ENCODE peak calls at places on chromosomes 5 and 9, in nine cellular contexts. E is right lobe of liver; G is HepG2; I is GM23338; U is CD8-positive, alpha-beta T cell; F is A549; R is cardiac muscle cell; N is psoas muscle; H is left ventricle myocardium inferior. D is an unnamed sample.
A peak's percentile ranks its signal among the peaks of the same experiment; 100 is the strongest.

GRCh38 chr5:124901081-124901480 is 154.6 kb upstream of the ZNF608 start:
- DNase-seq in E (no peak), G (no peak), I (no peak), U (no peak), F (no peak), R (no peak), N (no peak), H (no peak), D (no peak)

GRCh38 chr5:113123563-113123962 is 147.0 kb downstream of the DCP2 start:
- DNase-seq in E (no peak), G (peak; percentile 13), I (peak; percentile 69), U (no peak), F (peak; percentile 29), R (peak; percentile 88), N (no peak), H (no peak), D (no peak)

GRCh38 chr9:8872802-8873201 is 1073.2 kb upstream of the DMAC1 start:
- DNase-seq in E (no peak), G (no peak), I (no peak), U (no peak), F (no peak), R (no peak), N (no peak), H (no peak), D (no peak)

GRCh38 chr5:171600736-171601265 is 181.4 kb downstream of the FGF18 start:
- DNase-seq in E (peak; percentile 49), G (no peak), I (no peak), U (no peak), F (no peak), R (no peak), N (peak; percentile 43), H (peak; percentile 42), D (no peak)

GRCh38 chr5:66358741-66359140 is 214.6 kb downstream of the SREK1 start:
- DNase-seq in E (no peak), G (no peak), I (no peak), U (no peak), F (no peak), R (no peak), N (no peak), H (no peak), D (no peak)

GRCh38 chr5:178626484-178627258 is at the start of gene CLK4:
- DNase-seq in E (peak; percentile 97), G (peak; percentile 78), I (peak; percentile 96), U (peak; percentile 98), F (peak; percentile 96), R (peak; percentile 97), N (peak; percentile 96), H (peak; percentile 96), D (peak; percentile 98)

GRCh38 chr5:90191352-90192045 is 218.1 kb downstream of the CETN3 start:
- DNase-seq in E (no peak), G (no peak), I (no peak), U (no peak), F (no peak), R (no peak), N (no peak), H (no peak), D (no peak)

GRCh38 chr9:10251490-10251889 is 361.3 kb downstream of the PTPRD start:
- DNase-seq in E (no peak), G (peak; percentile 2), I (no peak), U (no peak), F (no peak), R (no peak), N (no peak), H (no peak), D (peak; percentile 61)

GRCh38 chr5:109655841-109656240 is 33.9 kb upstream of the MAN2A1 start:
- DNase-seq in E (no peak), G (no peak), I (no peak), U (no peak), F (no peak), R (no peak), N (no peak), H (no peak), D (no peak)

GRCh38 chr9:137461663-137462395 is 2.7 kb upstream of the NSMF start:
- DNase-seq in E (peak; percentile 51), G (no peak), I (peak; percentile 92), U (peak; percentile 94), F (peak; percentile 81), R (peak; percentile 59), N (peak; percentile 51), H (no peak), D (peak; percentile 51)

GRCh38 chr9:4538621-4539020 is 48.4 kb downstream of the SLC1A1 start:
- DNase-seq in E (no peak), G (no peak), I (no peak), U (no peak), F (no peak), R (no peak), N (no peak), H (no peak), D (no peak)

GRCh38 chr9:86925686-86926085 is 21.6 kb downstream of the GAS1 start:
- DNase-seq in E (no peak), G (no peak), I (no peak), U (no peak), F (no peak), R (no peak), N (no peak), H (no peak), D (no peak)

GRCh38 chr5:129899454-129899853 is 4.8 kb upstream of the CHSY3 start:
- DNase-seq in E (no peak), G (no peak), I (no peak), U (no peak), F (peak; percentile 19), R (no peak), N (no peak), H (no peak), D (no peak)

GRCh38 chr9:7533376-7534090 is 266.0 kb downstream of the DMAC1 start:
- DNase-seq in E (no peak), G (no peak), I (no peak), U (no peak), F (no peak), R (no peak), N (no peak), H (no peak), D (no peak)

GRCh38 chr5:145938699-145939531 is 2.5 kb downstream of the SH3RF2 start:
- DNase-seq in E (no peak), G (no peak), I (no peak), U (no peak), F (no peak), R (no peak), N (no peak), H (no peak), D (no peak)

DNA sequence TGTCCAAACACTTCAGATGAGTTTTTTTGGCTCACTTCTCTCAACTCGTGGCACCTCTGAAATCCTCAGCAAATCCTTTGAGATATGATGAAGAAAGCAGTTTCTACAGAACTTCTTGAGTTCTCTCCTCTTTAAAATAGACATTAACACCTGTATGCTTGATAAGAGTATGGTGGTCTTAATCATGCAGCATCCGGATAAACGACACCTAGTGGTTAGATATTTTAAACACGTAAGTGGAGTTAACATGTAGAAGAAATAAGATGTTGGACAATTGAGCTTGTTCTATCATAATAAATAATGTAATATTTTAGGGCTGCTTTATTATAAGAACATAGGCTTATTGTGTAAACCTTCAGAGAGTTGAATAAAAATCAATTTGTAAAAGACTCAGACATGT is 324.8 kb downstream of the CYLC2 start:
- DNase-seq in E (no peak), G (no peak), I (no peak), U (no peak), F (peak; percentile 12), R (no peak), N (no peak), H (no peak), D (peak; percentile 13)
- TF ChIP-seq CTCF in E (no peak), G (no peak), I (no peak), U (no peak), F (no peak), R (no peak), N (no peak), H (no peak), D (peak; percentile 10)

DNA sequence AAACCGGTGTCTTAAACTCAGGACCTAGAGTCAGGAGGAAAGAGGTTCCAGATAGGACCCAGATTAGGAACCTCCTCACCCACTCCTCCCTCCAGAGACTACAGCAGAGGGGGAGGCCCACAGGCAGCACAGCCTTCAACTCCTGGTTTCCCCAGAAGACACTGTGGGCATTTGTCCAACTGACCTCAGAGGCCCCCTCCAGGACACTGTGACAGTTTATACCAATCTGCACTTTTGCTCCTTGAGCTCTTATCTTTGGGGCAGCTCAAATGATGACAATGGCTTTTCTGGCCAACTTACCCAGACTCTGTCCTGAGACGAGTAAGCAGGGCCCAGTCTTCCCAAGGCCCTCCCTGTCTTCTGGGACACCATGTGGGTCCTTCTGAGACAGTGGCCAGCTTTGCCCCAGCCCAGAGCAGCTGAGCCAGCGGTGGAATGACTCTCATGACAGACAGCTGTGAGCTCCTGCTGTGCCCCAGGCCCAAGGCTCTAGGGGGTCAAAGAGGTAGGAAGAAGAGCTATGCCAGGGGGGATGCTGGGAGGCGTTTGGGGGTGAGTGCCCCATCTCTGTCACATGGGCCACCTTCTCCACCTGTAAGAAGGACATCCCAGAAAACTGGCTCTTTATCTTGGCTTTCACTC is 14.3 kb downstream of the OR2V2 start:
- DNase-seq in E (no peak), G (no peak), I (no peak), U (no peak), F (no peak), R (no peak), N (no peak), H (no peak), D (no peak)
- H3K27ac ChIP-seq in E (no peak overlapping the region), G (no peak overlapping the region), I (no peak overlapping the region), U (peak overlapping the region; percentile 74), F (peak overlapping the region; percentile 91), R (no peak overlapping the region), N (no peak overlapping the region), H (no peak overlapping the region), D (peak overlapping the region; percentile 52)

GRCh38 chr5:147509710-147510651 is at the start of gene DPYSL3:
- DNase-seq in E (peak; percentile 58), G (no peak), I (peak; percentile 90), U (no peak), F (peak; percentile 73), R (peak; percentile 86), N (peak; percentile 81), H (peak; percentile 74), D (peak; percentile 44)
- TF ChIP-seq CTCF in E (peak; percentile 27), G (no peak), I (peak; percentile 37), U (no peak), F (no peak), R (peak; percentile 45), N (peak; percentile 26), H (peak; percentile 52), D (peak; percentile 73)

GRCh38 chr9:106970976-106971457 is 108.1 kb downstream of the ZNF462 start:
- DNase-seq in E (no peak), G (no peak), I (no peak), U (no peak), F (no peak), R (no peak), N (no peak), H (no peak), D (no peak)

GRCh38 chr9:106969696-106970095 is 106.7 kb downstream of the ZNF462 start:
- DNase-seq in E (no peak), G (no peak), I (no peak), U (no peak), F (no peak), R (peak; percentile 31), N (no peak), H (no peak), D (no peak)

GRCh38 chr9:106966481-106966880 is 103.5 kb downstream of the ZNF462 start:
- DNase-seq in E (no peak), G (no peak), I (no peak), U (no peak), F (peak; percentile 8), R (no peak), N (no peak), H (no peak), D (no peak)

GRCh38 chr9:106974341-106974740 is 111.4 kb downstream of the ZNF462 start:
- DNase-seq in E (no peak), G (no peak), I (no peak), U (no peak), F (no peak), R (no peak), N (no peak), H (no peak), D (no peak)

GRCh38 chr9:106970219-106970975 is 107.4 kb downstream of the ZNF462 start:
- DNase-seq in E (no peak), G (no peak), I (peak; percentile 45), U (no peak), F (no peak), R (no peak), N (no peak), H (no peak), D (no peak)
- H3K27ac ChIP-seq in E (no peak overlapping the region), G (no peak overlapping the region), I (peak overlapping the region; percentile 61), U (no peak overlapping the region), F (no peak overlapping the region), R (no peak overlapping the region), N (no peak overlapping the region), H (no peak overlapping the region), D (no peak overlapping the region)

D was measured in RWPE1.